ENCODE peak calls at places on chromosomes 6 and 20, in five cellular contexts. P is tibial artery, B is K562, M is lower lobe of right lung, X is H9. Z is an unnamed sample.

GRCh38 chr6:148407372-148407771 is 64.7 kb downstream of the SASH1 start:
- DNase-seq in M (no peak), P (peak; percentile 35), X (no peak), B (no peak), Z (no peak)

GRCh38 chr6:3905853-3906190 is 56.6 kb downstream of the FAM50B start:
- DNase-seq in M (no peak), P (no peak), B (no peak), X (peak; percentile 65), Z (no peak)

GRCh38 chr6:17863971-17864754 is 123.3 kb downstream of the KIF13A start:
- DNase-seq in X (no peak), B (no peak), P (peak; percentile 40), M (no peak), Z (no peak)

GRCh38 chr6:28634758-28635546 is 109.3 kb downstream of the GPX5 start:
- DNase-seq in X (peak; percentile 83), M (no peak), B (no peak), P (no peak), Z (peak; percentile 85)

GRCh38 chr6:160462551-160463109 is 114.5 kb downstream of the SLC22A3 start:
- DNase-seq in B (no peak), M (no peak), P (no peak), X (no peak), Z (no peak)

GRCh38 chr6:26056583-26057350 is 30.5 kb upstream of the HFE start:
- DNase-seq in B (peak; percentile 67), X (no peak), P (no peak), M (no peak), Z (peak; percentile 31)

GRCh38 chr6:3014675-3015066 is 15.0 kb downstream of the NQO2 start:
- DNase-seq in M (no peak), X (no peak), P (no peak), B (no peak), Z (no peak)

GRCh38 chr6:148829415-148830101 is 82.7 kb downstream of the UST start:
- DNase-seq in M (no peak), X (no peak), P (no peak), B (no peak), Z (no peak)

GRCh38 chr20:6492396-6493055 is 275.0 kb upstream of the BMP2 start:
- DNase-seq in X (peak; percentile 26), B (no peak), P (no peak), M (no peak), Z (no peak)

GRCh38 chr20:46677608-46678007 is 11.6 kb downstream of the TP53RK start:
- DNase-seq in B (no peak), P (no peak), X (no peak), M (no peak), Z (no peak)

GRCh38 chr6:14758421-14759043 is 487.3 kb upstream of the JARID2 start:
- DNase-seq in P (no peak), X (no peak), B (no peak), M (peak; percentile 56), Z (no peak)

GRCh38 chr6:41442800-41443501 is 103.2 kb upstream of the FOXP4 start:
- DNase-seq in M (peak; percentile 58), X (peak; percentile 89), P (peak; percentile 64), B (peak; percentile 82), Z (peak; percentile 64)

GRCh38 chr6:9412951-9413559 is 977.7 kb upstream of the SLC35B3 start:
- DNase-seq in B (peak; percentile 17), P (no peak), X (peak; percentile 57), M (no peak), Z (peak; percentile 25)

GRCh38 chr6:10410214-10410873 is 4.5 kb downstream of the TFAP2A start:
- DNase-seq in B (no peak), X (no peak), P (no peak), M (no peak), Z (no peak)

GRCh38 chr6:11543919-11544518 is 6.5 kb downstream of the TMEM170B start:
- DNase-seq in M (no peak), X (no peak), P (no peak), B (no peak), Z (no peak)

GRCh38 chr6:56720882-56721281 is 78.2 kb upstream of the DST start:
- DNase-seq in X (no peak), B (no peak), M (no peak), P (no peak), Z (no peak)

GRCh38 chr6:84411060-84411629 is 183.7 kb upstream of the CEP162 start:
- DNase-seq in P (no peak), B (no peak), M (no peak), X (no peak), Z (no peak)

GRCh38 chr20:47878601-47879004 is 93.3 kb upstream of the SULF2 start:
- DNase-seq in M (no peak), X (no peak), P (no peak), B (no peak), Z (no peak)

GRCh38 chr6:105363100-105363754 is 39.7 kb downstream of the PREP start:
- DNase-seq in X (no peak), B (no peak), M (no peak), P (no peak), Z (no peak)
- TF ChIP-seq CTCF in X (peak; percentile 58), B (no peak), M (no peak), P (no peak), Z (no peak)

GRCh38 chr20:31673435-31673834 is 35.7 kb downstream of the COX4I2 start:
- DNase-seq in P (no peak), X (no peak), B (no peak), M (no peak), Z (no peak)
- H3K4me1 ChIP-seq in P (peaks cover 81% of the 10 kb centered on the region), X (no peaks in the 10 kb centered on the region), B (peaks cover 85% of the 10 kb centered on the region), M (peaks cover 99% of the 10 kb centered on the region), Z (peaks cover 82% of the 10 kb centered on the region)

GRCh38 chr6:125953502-125953875 is 3.1 kb upstream of the HINT3 start:
- DNase-seq in P (no peak), X (peak; percentile 87), B (no peak), M (peak; percentile 45), Z (no peak)
- TF ChIP-seq CTCF in P (no peak), X (peak; percentile 60), B (peak; percentile 8), M (no peak), Z (no peak)

DNA sequence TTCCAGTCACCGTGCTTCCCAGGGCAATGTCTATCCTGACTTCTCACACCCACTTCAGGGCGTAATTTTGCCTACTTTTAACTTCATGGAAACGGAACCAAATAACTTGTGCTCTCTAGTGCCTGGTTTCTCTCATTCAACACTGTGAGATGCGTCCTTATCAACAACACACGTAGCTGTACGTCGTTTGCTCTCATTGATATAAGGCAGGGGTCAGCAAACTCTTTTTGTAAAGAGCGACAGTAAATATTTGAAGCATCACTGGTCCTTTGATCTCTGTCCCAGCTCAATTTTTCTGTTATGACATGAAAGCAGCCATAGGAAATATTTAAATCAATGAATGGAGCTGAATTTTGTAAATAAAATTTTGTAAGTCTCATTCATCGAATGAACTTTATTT is 239.3 kb upstream of the KCNG1 start:
- DNase-seq in X (no peak), M (no peak), P (no peak), B (no peak), Z (no peak)
- H3K4me1 ChIP-seq in X (peaks cover 6% of the 10 kb centered on the region), M (no peaks in the 10 kb centered on the region), P (no peaks in the 10 kb centered on the region), B (no peaks in the 10 kb centered on the region), Z (no peaks in the 10 kb centered on the region)

GRCh38 chr20:60867589-60867988 is 384.5 kb upstream of the CDH4 start:
- DNase-seq in B (no peak), M (no peak), P (no peak), X (no peak), Z (no peak)

GRCh38 chr20:60863548-60863947 is 388.5 kb upstream of the CDH4 start:
- DNase-seq in M (no peak), P (no peak), B (no peak), X (no peak), Z (no peak)

GRCh38 chr20:60857708-60858107 is 394.4 kb upstream of the CDH4 start:
- DNase-seq in P (no peak), X (no peak), M (no peak), B (no peak), Z (no peak)

GRCh38 chr20:60868316-60868891 is 383.7 kb upstream of the CDH4 start:
- DNase-seq in B (no peak), M (no peak), X (no peak), P (no peak), Z (no peak)

GRCh38 chr20:60862601-60863000 is 389.5 kb upstream of the CDH4 start:
- DNase-seq in M (no peak), P (no peak), X (no peak), B (no peak), Z (no peak)
- TF ChIP-seq CTCF in M (no peak), P (no peak), X (no peak), B (no peak), Z (no peak)

GRCh38 chr6:122407712-122408111 is 8.3 kb downstream of the HSF2 start:
- DNase-seq in M (no peak), X (no peak), B (no peak), P (no peak), Z (no peak)
- H3K4me1 ChIP-seq in M (no peaks in the 10 kb centered on the region), X (peaks cover 2% of the 10 kb centered on the region), B (peaks cover under 1% of the 10 kb centered on the region), P (no peaks in the 10 kb centered on the region), Z (no peaks in the 10 kb centered on the region)

GRCh38 chr6:39997101-39997635 is 62.9 kb upstream of the MOCS1 start:
- DNase-seq in P (no peak), B (no peak), M (no peak), X (no peak), Z (peak; percentile 61)

GRCh38 chr6:39998126-39998525 is 63.9 kb upstream of the MOCS1 start:
- DNase-seq in X (no peak), B (no peak), P (no peak), M (no peak), Z (no peak)

GRCh38 chr6:39999006-39999867 is 65.0 kb upstream of the MOCS1 start:
- DNase-seq in P (no peak), B (no peak), M (no peak), X (no peak), Z (no peak)

GRCh38 chr6:39995633-39996032 is 61.4 kb upstream of the MOCS1 start:
- DNase-seq in B (no peak), X (no peak), P (no peak), M (no peak), Z (no peak)

DNA sequence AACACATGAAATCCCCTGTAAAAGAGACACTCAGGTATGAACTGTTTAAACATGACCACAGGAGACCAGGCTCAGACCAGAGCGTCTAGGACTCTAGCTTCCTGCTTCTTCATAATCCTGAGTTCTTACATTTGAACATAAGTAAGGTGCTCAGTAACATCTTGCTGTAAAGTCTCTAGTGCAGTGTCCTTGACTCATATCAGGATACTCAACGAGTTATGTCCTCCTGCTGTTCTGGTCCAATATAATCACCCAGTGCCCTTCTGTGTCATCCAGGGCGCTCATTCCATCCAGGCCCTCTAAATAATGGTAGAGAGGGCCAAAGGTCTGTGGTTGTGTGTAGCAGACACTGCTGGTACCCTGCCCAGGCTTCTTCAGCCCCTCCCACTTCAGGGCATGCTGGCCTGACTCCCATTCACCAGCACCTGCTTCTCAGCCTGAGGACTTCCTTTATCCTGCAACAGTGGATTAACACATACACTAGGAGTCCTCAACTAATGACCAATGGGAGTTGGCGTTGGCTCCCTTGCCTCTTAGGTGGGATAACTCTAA is 66.8 kb upstream of the MOCS1 start:
- DNase-seq in M (no peak), B (no peak), P (no peak), X (no peak), Z (no peak)
- TF ChIP-seq CTCF in M (no peak), B (no peak), P (no peak), X (no peak), Z (no peak)

Z was measured in thyroid gland.